ENCODE peak calls at places on chromosome 14, in six cellular contexts. D is NCI-H524 treated with DMSO at 0.1 percent for 48 hours; X is stimulated activated CD8-positive, alpha-beta memory T cell treated with anti-CD3 and anti-CD28 coated beads, Interleukin-2, amount 100 ng/mL, for 1 hour; U is NCI-H1105; J is chondrocyte; I is stimulated activated CD4-positive, alpha-beta T cell treated with anti-CD3 and anti-CD28 coated beads, Interleukin-15, amount 100 ng/mL, for 1 hour. R is an unnamed sample.

GRCh38 chr14:104344815-104345214 is 206.4 kb downstream of the KIF26A start:
- DNase-seq in D (no peak), X (no peak), U (no peak), J (no peak), I (no peak), R (no peak)

GRCh38 chr14:68664225-68664681 is 128.6 kb downstream of the ZFP36L1 start:
- DNase-seq in D (no peak), X (no peak), U (no peak), J (no peak), I (no peak), R (no peak)

GRCh38 chr14:44847910-44848309 is 113.8 kb downstream of the KLHL28 start:
- DNase-seq in D (no peak), X (no peak), U (no peak), J (no peak), I (no peak), R (no peak)

GRCh38 chr14:53663709-53664108 is 292.9 kb downstream of the BMP4 start:
- DNase-seq in D (peak), X (no peak), U (no peak), J (no peak), I (no peak), R (peak)

GRCh38 chr14:77046706-77047105 is 18.2 kb upstream of the IRF2BPL start:
- DNase-seq in D (no peak), X (no peak), U (no peak), J (no peak), I (no peak), R (no peak)

GRCh38 chr14:70317969-70318634 is 41.4 kb downstream of the COX16 start:
- DNase-seq in D (peak), X (no peak), U (peak), J (no peak), I (no peak), R (peak)

GRCh38 chr14:35158951-35159653 is 36.8 kb downstream of the PRORP start:
- DNase-seq in D (no peak), X (no peak), U (no peak), J (no peak), I (no peak), R (no peak)

GRCh38 chr14:76936483-76936882 is 92.0 kb downstream of the IRF2BPL start:
- DNase-seq in D (no peak), X (no peak), U (no peak), J (no peak), I (no peak), R (no peak)

GRCh38 chr14:25381498-25381897 is 331.6 kb upstream of the STXBP6 start:
- DNase-seq in D (no peak), X (no peak), U (no peak), J (no peak), I (no peak), R (peak)

GRCh38 chr14:99955826-99956455 is 109.3 kb upstream of the EVL start:
- DNase-seq in D (no peak), X (no peak), U (no peak), J (no peak), I (no peak), R (no peak)

GRCh38 chr14:58298880-58299664 is 717 bp downstream of the ARID4A start:
- DNase-seq in D (no peak), X (no peak), U (no peak), J (peak), I (peak), R (peak)

GRCh38 chr14:78721756-78722455 is 551.7 kb downstream of the NRXN3 start:
- DNase-seq in D (peak), X (no peak), U (peak), J (no peak), I (no peak), R (no peak)

GRCh38 chr14:105047283-105048016 is 17.8 kb downstream of the GPR132 start:
- DNase-seq in D (no peak), X (no peak), U (no peak), J (no peak), I (no peak), R (no peak)

GRCh38 chr14:92686763-92687427 is 61.5 kb downstream of the LGMN start:
- DNase-seq in D (peak), X (peak), U (peak), J (peak), I (peak), R (no peak)

GRCh38 chr14:74275265-74275841 is 27.4 kb downstream of the ABCD4 start:
- DNase-seq in D (peak), X (no peak), U (no peak), J (no peak), I (no peak), R (peak)

GRCh38 chr14:32252030-32252670 is 49.1 kb upstream of the RNU6-8 start:
- DNase-seq in D (peak), X (no peak), U (peak), J (no peak), I (no peak), R (peak)

GRCh38 chr14:46571970-46572369 is 79.6 kb downstream of the RPL10L start:
- DNase-seq in D (no peak), X (no peak), U (no peak), J (no peak), I (no peak), R (no peak)

GRCh38 chr14:22420598-22421186 is 168.3 kb downstream of the DAD1 start:
- DNase-seq in D (no peak), X (no peak), U (no peak), J (no peak), I (no peak), R (peak)

GRCh38 chr14:39043352-39043943 is 59.6 kb downstream of the SEC23A start:
- DNase-seq in D (no peak), X (no peak), U (no peak), J (no peak), I (no peak), R (no peak)

GRCh38 chr14:98580131-98580678 is 691.8 kb downstream of the BCL11B start:
- DNase-seq in D (no peak), X (no peak), U (no peak), J (no peak), I (no peak), R (no peak)

GRCh38 chr14:60723218-60724079 is 702 bp downstream of the SIX4 start:
- DNase-seq in D (peak), X (no peak), U (peak), J (no peak), I (no peak), R (peak)

GRCh38 chr14:80946187-80946586 is 4.6 kb upstream of the CEP128 start:
- DNase-seq in D (no peak), X (no peak), U (no peak), J (no peak), I (no peak), R (no peak)

GRCh38 chr14:105487449-105487985 is 831 bp downstream of the CRIP1 start:
- DNase-seq in D (no peak), X (peak), U (no peak), J (no peak), I (peak), R (no peak)

GRCh38 chr14:76958975-76959710 is 69.4 kb downstream of the IRF2BPL start:
- DNase-seq in D (no peak), X (no peak), U (no peak), J (no peak), I (no peak), R (no peak)